ENCODE peak calls at places on chromosome 5, in five cellular contexts. G is suprapubic skin, Y is stomach, N is A549, X is SK-N-SH. E is an unnamed sample.

GRCh38 chr5:149063017-149063687 is at the start of gene SH3TC2:
- DNase-seq in G (no peak), Y (peak), N (peak), X (no peak), E (no peak)

GRCh38 chr5:147956064-147956841 is 49.9 kb upstream of the C5orf46 start:
- DNase-seq in G (no peak), Y (no peak), N (no peak), X (no peak), E (no peak)

GRCh38 chr5:154276932-154277331 is 86.4 kb downstream of the GALNT10 start:
- DNase-seq in G (peak), Y (no peak), N (no peak), X (no peak), E (peak)

GRCh38 chr5:112333236-112333850 is 85.7 kb downstream of the EPB41L4A start:
- DNase-seq in G (no peak), Y (no peak), N (no peak), X (no peak), E (no peak)

GRCh38 chr5:180358694-180359093 is 5.6 kb upstream of the GFPT2 start:
- DNase-seq in G (no peak), Y (no peak), N (no peak), X (no peak), E (no peak)

GRCh38 chr5:9063615-9064245 is 482.1 kb downstream of the SEMA5A start:
- DNase-seq in G (no peak), Y (no peak), N (no peak), X (no peak), E (no peak)

GRCh38 chr5:39469173-39469572 is 44.4 kb upstream of the DAB2 start:
- DNase-seq in G (no peak), Y (no peak), N (no peak), X (no peak), E (no peak)

GRCh38 chr5:135364416-135365262 is 34.4 kb downstream of the MACROH2A1 start:
- DNase-seq in G (no peak), Y (no peak), N (no peak), X (no peak), E (no peak)

GRCh38 chr5:71939452-71939932 is 167.8 kb upstream of the MAP1B start:
- DNase-seq in G (no peak), Y (no peak), N (peak), X (peak), E (no peak)

GRCh38 chr5:94920570-94920969 is 302.1 kb downstream of the SLF1 start:
- DNase-seq in G (no peak), Y (no peak), N (no peak), X (no peak), E (no peak)

GRCh38 chr5:32290922-32291321 is 21.8 kb downstream of the MTMR12 start:
- DNase-seq in G (no peak), Y (no peak), N (no peak), X (no peak), E (no peak)

GRCh38 chr5:154677921-154678320 is 77.3 kb upstream of the LARP1 start:
- DNase-seq in G (no peak), Y (no peak), N (no peak), X (no peak), E (no peak)

GRCh38 chr5:173295796-173296195 is 32.4 kb downstream of the STC2 start:
- DNase-seq in G (no peak), Y (no peak), N (no peak), X (no peak), E (no peak)

GRCh38 chr5:173291722-173292658 is 36.2 kb downstream of the STC2 start:
- DNase-seq in G (no peak), Y (no peak), N (no peak), X (no peak), E (no peak)

GRCh38 chr5:173296737-173297676 is 31.2 kb downstream of the STC2 start:
- DNase-seq in G (no peak), Y (no peak), N (no peak), X (no peak), E (no peak)

GRCh38 chr5:173294673-173295320 is 33.4 kb downstream of the STC2 start:
- DNase-seq in G (no peak), Y (no peak), N (no peak), X (no peak), E (no peak)

GRCh38 chr5:173293817-173294672 is 34.2 kb downstream of the STC2 start:
- DNase-seq in G (no peak), Y (peak), N (peak), X (peak), E (peak)
- TF ChIP-seq EP300 in G (no peak), Y (no peak), N (no peak), X (no peak), E (no peak)

DNA sequence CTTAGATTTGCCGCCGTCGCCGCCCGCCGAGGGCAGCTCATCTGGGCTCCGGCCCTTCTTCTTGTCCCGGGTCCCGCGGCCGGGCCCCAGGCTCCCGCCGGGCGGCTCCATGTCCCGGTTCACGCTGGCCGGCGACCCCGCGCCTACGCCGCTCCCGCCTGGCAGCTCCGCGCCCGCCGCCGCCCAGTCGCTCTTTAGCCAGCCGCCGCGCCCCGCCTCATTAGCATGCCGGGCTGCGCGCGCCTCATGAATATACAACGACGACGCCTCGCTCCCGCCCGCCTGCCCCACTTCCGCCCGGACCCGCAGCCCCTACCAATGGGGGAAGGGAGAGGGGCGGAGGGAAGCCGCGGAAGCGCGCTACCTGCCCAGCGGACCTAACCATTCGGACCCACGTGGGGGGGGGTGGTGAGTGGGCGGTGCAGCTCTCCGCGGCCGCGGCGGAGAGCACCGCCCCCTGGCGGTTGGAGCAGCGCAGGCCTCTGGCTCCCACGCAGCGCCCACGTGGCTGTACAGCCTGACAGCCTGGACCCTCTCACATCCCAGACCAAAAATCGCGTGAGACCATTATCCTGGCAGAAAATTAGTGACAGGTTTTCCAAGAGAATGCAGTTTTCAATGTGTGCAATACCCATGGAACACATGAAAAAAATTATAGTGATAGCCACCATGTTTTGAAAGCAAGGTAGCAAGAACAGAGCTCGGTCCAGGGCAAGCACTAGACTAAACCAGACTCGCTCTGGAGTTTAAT is at the start of gene DIAPH1:
- DNase-seq in G (peak), Y (peak), N (peak), X (peak), E (peak)
- TF ChIP-seq EP300 in G (no peak), Y (no peak), N (no peak), X (peak), E (no peak)

DNA sequence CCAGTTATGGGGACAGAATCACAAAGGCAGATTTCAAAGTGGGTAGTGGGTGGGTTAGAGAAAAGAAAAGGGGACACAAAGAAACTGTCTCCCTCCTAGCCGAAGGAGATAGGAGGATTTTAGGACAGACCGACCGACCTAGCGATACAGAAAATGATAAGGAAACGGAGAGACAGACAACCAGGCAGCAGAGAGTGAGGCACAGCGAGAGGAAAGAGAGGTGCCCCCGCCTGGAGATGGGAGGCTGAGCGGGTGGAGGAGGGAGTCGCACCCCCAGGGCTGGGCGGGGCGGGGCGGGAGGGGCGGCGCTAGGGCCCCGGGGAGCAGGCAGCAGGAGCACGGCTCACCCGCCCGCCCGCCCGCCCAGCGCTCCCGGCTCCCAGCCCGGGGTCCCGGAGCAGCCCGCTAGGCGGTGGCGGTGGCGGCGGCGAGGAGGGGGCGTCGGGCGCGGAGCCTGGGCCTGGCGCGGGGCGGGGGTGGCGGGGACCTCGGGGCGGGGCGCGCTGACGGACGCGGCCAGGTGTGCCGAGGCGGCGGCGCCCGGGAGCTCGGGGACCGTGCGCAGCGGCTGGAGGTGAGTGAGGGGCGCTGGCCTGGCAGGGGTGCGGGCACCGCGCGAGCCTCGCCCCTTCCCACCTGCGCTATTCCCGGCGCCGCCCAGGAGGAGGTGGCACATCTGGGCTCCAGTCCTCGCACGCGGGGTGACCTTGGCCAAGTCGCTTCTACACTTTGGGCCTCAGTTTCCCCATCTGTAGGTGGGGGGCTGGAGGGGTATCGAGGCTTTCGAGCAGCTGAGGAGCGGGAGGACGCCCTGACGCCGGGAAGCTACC is 15.9 kb upstream of the SYNPO start:
- DNase-seq in G (no peak), Y (no peak), N (peak), X (peak), E (no peak)
- TF ChIP-seq EP300 in G (no peak), Y (no peak), N (no peak), X (no peak), E (no peak)

DNA sequence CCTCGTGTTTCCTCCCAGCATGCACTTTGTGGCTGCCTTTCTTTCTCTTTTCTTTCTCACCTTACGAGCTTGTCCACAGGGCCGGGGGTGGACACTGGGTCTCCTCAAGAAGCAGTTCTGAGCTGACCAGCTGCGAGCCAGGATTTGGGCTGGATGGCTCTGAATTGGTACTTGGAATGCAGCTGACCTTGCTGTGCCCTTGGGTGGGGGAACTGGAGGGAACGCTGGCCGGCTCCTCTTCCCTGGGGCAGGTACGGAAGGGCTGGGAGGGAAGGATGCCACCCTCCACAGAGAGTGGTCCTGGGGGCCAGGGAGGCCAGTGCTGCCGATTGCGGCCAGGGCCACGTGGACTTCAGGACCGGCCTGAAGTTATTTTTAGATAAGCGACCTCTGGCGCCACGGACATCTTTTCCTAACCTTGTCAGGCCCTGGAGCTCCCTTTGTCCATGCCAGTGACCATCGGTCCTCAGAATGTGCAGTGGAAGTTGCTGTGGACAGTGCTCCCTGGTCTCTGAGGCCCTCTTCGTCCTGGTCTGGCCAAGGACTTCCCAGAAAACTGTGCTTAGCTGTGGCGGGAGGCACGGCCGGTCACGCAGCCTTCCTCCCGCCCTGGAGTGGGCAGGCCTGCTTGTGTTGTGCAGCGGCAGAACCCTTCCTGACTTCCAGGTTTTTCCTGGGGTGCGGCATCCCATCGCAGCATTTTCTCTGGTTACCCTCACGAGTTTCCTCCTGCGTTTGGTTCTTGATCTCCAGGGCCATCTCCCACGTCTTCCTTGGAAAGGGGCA is 13.5 kb upstream of the AHRR start:
- DNase-seq in G (peak), Y (peak), N (no peak), X (no peak), E (peak)
- TF ChIP-seq EP300 in G (no peak), Y (no peak), N (no peak), X (no peak), E (no peak)

GRCh38 chr5:127446626-127447025 is 70.8 kb upstream of the PRRC1 start:
- DNase-seq in G (no peak), Y (no peak), N (no peak), X (no peak), E (no peak)

GRCh38 chr5:127447822-127448221 is 69.6 kb upstream of the PRRC1 start:
- DNase-seq in G (no peak), Y (no peak), N (no peak), X (no peak), E (no peak)

GRCh38 chr5:127440831-127441230 is 76.6 kb upstream of the PRRC1 start:
- DNase-seq in G (no peak), Y (no peak), N (no peak), X (no peak), E (no peak)

GRCh38 chr5:127439544-127440096 is 77.8 kb upstream of the PRRC1 start:
- DNase-seq in G (no peak), Y (no peak), N (no peak), X (no peak), E (no peak)

GRCh38 chr5:127442085-127442484 is 75.4 kb upstream of the PRRC1 start:
- DNase-seq in G (no peak), Y (no peak), N (peak), X (peak), E (no peak)
- TF ChIP-seq EP300 in G (no peak), Y (no peak), N (no peak), X (no peak), E (no peak)

DNA sequence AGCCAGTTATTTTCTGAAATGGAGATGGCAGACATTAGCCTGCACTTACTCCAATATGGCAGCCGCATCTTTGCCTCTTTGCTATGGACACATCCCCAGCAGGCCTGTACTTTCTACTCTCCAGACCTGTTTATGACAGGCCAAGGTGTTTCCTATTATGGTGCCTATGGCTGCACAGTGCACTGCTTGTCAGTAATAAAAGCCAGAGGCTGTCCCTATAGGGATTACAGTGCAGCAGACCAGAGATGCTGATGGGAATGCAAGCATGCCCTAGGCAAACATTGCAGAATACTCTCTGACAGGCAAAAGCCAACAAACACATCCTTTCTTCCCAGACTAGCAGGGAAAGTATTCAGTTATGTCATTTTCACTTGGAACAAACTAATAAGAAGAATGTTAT is 442.9 kb downstream of the RAB3C start:
- DNase-seq in G (no peak), Y (no peak), N (no peak), X (no peak), E (no peak)
- TF ChIP-seq EP300 in G (no peak), Y (no peak), N (no peak), X (no peak), E (no peak)

GRCh38 chr5:177469061-177469628 is 4.3 kb downstream of the DBN1 start:
- DNase-seq in G (no peak), Y (no peak), N (no peak), X (peak), E (no peak)
- TF ChIP-seq EP300 in G (no peak), Y (no peak), N (no peak), X (no peak), E (no peak)

DNA sequence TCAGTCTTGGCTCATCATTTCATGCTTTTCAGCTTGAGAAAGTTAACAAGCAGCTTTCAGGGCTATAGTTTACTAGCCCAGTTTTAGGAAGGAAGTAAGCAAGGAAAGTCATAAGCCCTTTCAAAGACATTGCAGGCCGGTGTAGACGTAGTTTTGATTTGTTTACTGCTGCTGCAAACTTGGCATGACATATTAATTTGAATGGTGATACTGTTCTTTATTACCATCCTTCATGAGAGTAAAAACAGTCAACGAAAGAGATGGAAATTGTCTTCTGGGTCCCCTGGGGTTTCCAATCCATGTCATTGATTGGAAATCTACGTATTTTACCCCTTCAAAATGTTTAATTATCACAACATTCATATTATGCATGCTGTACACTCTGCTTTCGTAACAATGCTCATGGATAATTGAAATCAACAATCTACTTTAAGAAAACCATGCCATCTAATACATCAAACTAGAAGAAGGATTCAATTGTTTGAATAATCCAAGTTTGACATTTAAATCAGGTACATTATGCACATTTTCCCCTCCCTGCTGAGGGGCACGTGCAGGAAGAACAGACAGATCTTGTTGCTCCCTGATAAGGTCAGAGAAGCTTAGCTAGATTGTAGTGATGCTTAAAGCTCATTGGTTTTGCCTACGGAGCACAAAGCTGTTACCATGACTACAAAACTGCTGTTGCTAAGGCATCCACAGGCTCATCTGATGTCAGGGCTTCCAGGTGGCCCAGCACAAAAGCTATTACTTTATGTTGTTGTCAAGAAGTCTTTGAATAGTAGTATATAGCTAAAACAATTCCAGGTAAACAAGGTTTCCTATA is 139.9 kb upstream of the PRLR start:
- DNase-seq in G (no peak), Y (no peak), N (no peak), X (peak), E (no peak)
- TF ChIP-seq EP300 in G (no peak), Y (no peak), N (no peak), X (no peak), E (no peak)

GRCh38 chr5:132497488-132497997 is 7.0 kb upstream of the IRF1 start:
- DNase-seq in G (no peak), Y (peak), N (peak), X (peak), E (peak)

GRCh38 chr5:132496631-132497487 is 6.3 kb upstream of the IRF1 start:
- DNase-seq in G (peak), Y (peak), N (peak), X (peak), E (peak)

GRCh38 chr5:132493821-132494220 is 3.2 kb upstream of the IRF1 start:
- DNase-seq in G (no peak), Y (no peak), N (no peak), X (no peak), E (no peak)

GRCh38 chr5:132495063-132495671 is 4.6 kb upstream of the IRF1 start:
- DNase-seq in G (no peak), Y (peak), N (no peak), X (no peak), E (no peak)

DNA sequence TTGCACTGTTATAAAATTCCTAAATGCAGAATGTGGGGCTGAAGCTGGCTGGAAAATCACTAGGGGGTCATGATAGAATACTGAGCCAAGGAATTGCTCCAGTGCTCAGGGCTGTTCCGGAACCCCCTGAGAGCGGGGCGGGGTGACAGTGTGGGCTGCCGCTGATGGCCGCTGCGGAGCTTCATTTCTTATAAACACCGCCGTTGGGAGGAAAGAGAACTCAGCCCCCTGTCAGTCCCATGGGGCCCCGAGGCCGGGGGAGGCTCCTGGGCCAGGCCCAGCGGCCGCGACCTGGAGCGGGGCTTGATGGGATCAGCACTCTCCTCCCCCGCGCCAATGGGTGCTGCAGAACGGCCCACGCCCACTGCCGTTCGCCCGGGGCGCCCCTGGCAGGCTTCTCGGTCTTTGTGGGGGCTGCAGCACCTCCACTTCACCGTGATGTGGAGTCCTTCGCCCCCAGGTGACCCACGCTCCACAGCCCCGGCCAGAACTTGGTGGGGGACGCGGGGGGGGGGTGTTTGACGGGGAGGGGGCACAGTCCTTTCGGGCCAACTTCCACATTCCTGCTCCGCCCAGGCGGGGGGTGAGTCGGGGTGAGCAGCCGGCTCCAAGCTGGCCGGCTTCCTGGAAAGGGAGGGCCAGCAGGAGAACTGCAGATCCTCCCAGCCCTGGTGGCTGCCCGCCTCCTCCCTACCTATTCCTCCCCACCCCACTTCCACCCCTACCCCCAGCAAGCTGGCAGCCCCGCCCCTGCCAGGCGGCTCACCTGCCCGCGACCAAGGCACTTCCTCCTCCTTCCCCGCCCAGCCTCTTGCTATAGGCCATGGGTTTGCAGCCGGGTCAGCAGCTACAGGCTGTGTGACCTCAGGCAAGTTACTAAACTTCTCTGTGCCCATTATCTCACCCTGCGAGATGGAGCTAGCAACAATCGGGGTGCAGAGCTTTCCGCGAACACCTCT is 5.4 kb upstream of the IRF1 start:
- DNase-seq in G (peak), Y (peak), N (peak), X (peak), E (peak)
- TF ChIP-seq EP300 in G (no peak), Y (no peak), N (peak), X (peak), E (peak)

GRCh38 chr5:68543212-68543611 is 327.7 kb downstream of the PIK3R1 start:
- DNase-seq in G (no peak), Y (no peak), N (no peak), X (no peak), E (no peak)
- TF ChIP-seq EP300 in G (no peak), Y (no peak), N (no peak), X (no peak), E (no peak)

E was measured in ovary.